ENCODE peak calls at places on chromosomes 13 and 19, in six cellular contexts. D is endothelial cell, O is HFFc6, C is T-helper 1 cell, T is left ventricle myocardium superior, H is stomach. V is an unnamed sample.

GRCh38 chr19:5961969-5962945 is 15.7 kb downstream of the RANBP3 start:
- DNase-seq in O (no peak), C (peak; percentile 62), D (peak; percentile 47), T (no peak), H (peak; percentile 76), V (peak; percentile 66)

GRCh38 chr13:66154981-66155380 is 1075.2 kb downstream of the PCDH9 start:
- DNase-seq in D (no peak), O (peak; percentile 2), H (no peak), C (no peak), T (no peak), V (peak; percentile 16)

GRCh38 chr13:41334810-41335209 is 23.7 kb downstream of the NAA16 start:
- DNase-seq in C (no peak), D (no peak), H (no peak), O (no peak), T (no peak), V (no peak)

GRCh38 chr13:30268673-30269072 is 38.7 kb downstream of the KATNAL1 start:
- DNase-seq in C (no peak), H (no peak), D (no peak), T (no peak), O (no peak), V (peak; percentile 40)

GRCh38 chr13:50713849-50714248 is 129.6 kb downstream of the DLEU7 start:
- DNase-seq in T (no peak), C (no peak), D (no peak), H (no peak), O (peak; percentile 28), V (peak; percentile 59)

GRCh38 chr19:7748171-7748570 is 837 bp upstream of the CD209 start:
- DNase-seq in H (no peak), C (no peak), O (no peak), D (no peak), T (no peak), V (no peak)

GRCh38 chr19:32387701-32388392 is 17.7 kb upstream of the DPY19L3 start:
- DNase-seq in O (peak; percentile 57), T (no peak), C (no peak), H (no peak), D (no peak), V (peak; percentile 62)

GRCh38 chr19:4889034-4889825 is 13.5 kb downstream of the ARRDC5 start:
- DNase-seq in C (no peak), D (no peak), T (no peak), O (peak; percentile 71), H (no peak), V (peak; percentile 83)

GRCh38 chr13:45500492-45501174 is 35.9 kb downstream of the COG3 start:
- DNase-seq in D (no peak), T (no peak), H (no peak), C (no peak), O (peak; percentile 87), V (peak; percentile 96)

GRCh38 chr19:46383846-46384245 is 29.5 kb downstream of the CCDC8 start:
- DNase-seq in O (no peak), T (no peak), C (no peak), H (no peak), D (no peak), V (no peak)

GRCh38 chr19:16018801-16019551 is 57.3 kb upstream of the TPM4 start:
- DNase-seq in H (peak; percentile 14), O (no peak), C (no peak), D (no peak), T (no peak), V (no peak)

GRCh38 chr13:35927554-35927953 is 203.6 kb downstream of the DCLK1 start:
- DNase-seq in C (no peak), D (no peak), O (peak; percentile 78), T (no peak), H (no peak), V (peak; percentile 97)

GRCh38 chr19:34430738-34431625 is 2.8 kb downstream of the UBA2 start:
- DNase-seq in O (peak; percentile 58), D (peak; percentile 26), C (peak; percentile 23), T (no peak), H (no peak), V (peak; percentile 68)

GRCh38 chr19:3360494-3361383 is 5.6 kb upstream of the NFIC start:
- DNase-seq in D (no peak), C (peak; percentile 62), T (peak; percentile 91), O (no peak), H (peak; percentile 66), V (no peak)

GRCh38 chr13:102240110-102240509 is 161.7 kb downstream of the FGF14 start:
- DNase-seq in C (no peak), O (no peak), D (no peak), T (no peak), H (no peak), V (no peak)

GRCh38 chr19:16660763-16661479 is at the start of gene TMEM38A:
- DNase-seq in H (peak; percentile 72), D (peak; percentile 22), O (no peak), T (peak; percentile 80), C (peak; percentile 35), V (no peak)

GRCh38 chr13:43567608-43568007 is 219.2 kb downstream of the ENOX1 start:
- DNase-seq in T (no peak), D (no peak), H (no peak), C (no peak), O (peak; percentile 62), V (peak; percentile 64)